ENCODE peak calls at places on chromosomes 6 and 20, in nine cellular contexts. One of them, this sample, is unnamed.

GRCh38 chr6:117167520-117168271 is 97.7 kb upstream of the VGLL2 start:
- DNase-seq in psoas muscle: peak; percentile 37
- DNase-seq in cardiac muscle cell: no peak
- DNase-seq in heart left ventricle: no peak
- DNase-seq in mesenchymal stem cell: peak; percentile 80
- DNase-seq in upper lobe of right lung: no peak
- DNase-seq in ascending aorta: no peak
- DNase-seq in body of pancreas: peak; percentile 19
- DNase-seq in effector memory CD4-positive, alpha-beta T cell: no peak
- DNase-seq in this sample: no peak

GRCh38 chr20:40961686-40962640 is 66.7 kb upstream of the TOP1 start:
- DNase-seq in body of pancreas: no peak
- DNase-seq in cardiac muscle cell: no peak
- DNase-seq in ascending aorta: peak; percentile 40
- DNase-seq in upper lobe of right lung: no peak
- DNase-seq in psoas muscle: no peak
- DNase-seq in heart left ventricle: no peak
- DNase-seq in effector memory CD4-positive, alpha-beta T cell: no peak
- DNase-seq in mesenchymal stem cell: no peak
- DNase-seq in this sample: no peak

GRCh38 chr6:20404641-20405032 is 3.0 kb downstream of the E2F3 start:
- DNase-seq in body of pancreas: peak; percentile 49
- DNase-seq in effector memory CD4-positive, alpha-beta T cell: peak; percentile 40
- DNase-seq in cardiac muscle cell: peak; percentile 73
- DNase-seq in mesenchymal stem cell: peak; percentile 88
- DNase-seq in ascending aorta: no peak
- DNase-seq in upper lobe of right lung: no peak
- DNase-seq in heart left ventricle: peak; percentile 28
- DNase-seq in psoas muscle: no peak
- DNase-seq in this sample: no peak

GRCh38 chr6:115729036-115729435 is 331.7 kb downstream of the FRK start:
- DNase-seq in body of pancreas: no peak
- DNase-seq in heart left ventricle: no peak
- DNase-seq in ascending aorta: no peak
- DNase-seq in effector memory CD4-positive, alpha-beta T cell: no peak
- DNase-seq in psoas muscle: no peak
- DNase-seq in upper lobe of right lung: no peak
- DNase-seq in mesenchymal stem cell: no peak
- DNase-seq in cardiac muscle cell: no peak
- DNase-seq in this sample: no peak

GRCh38 chr6:31007694-31008093 is 2.6 kb upstream of the MUC22 start:
- DNase-seq in heart left ventricle: no peak
- DNase-seq in psoas muscle: no peak
- DNase-seq in cardiac muscle cell: no peak
- DNase-seq in body of pancreas: no peak
- DNase-seq in upper lobe of right lung: no peak
- DNase-seq in ascending aorta: no peak
- DNase-seq in effector memory CD4-positive, alpha-beta T cell: no peak
- DNase-seq in mesenchymal stem cell: peak; percentile 94
- DNase-seq in this sample: no peak

GRCh38 chr20:63642518-63643247 is 10.5 kb downstream of the STMN3 start:
- DNase-seq in effector memory CD4-positive, alpha-beta T cell: no peak
- DNase-seq in heart left ventricle: no peak
- DNase-seq in mesenchymal stem cell: no peak
- DNase-seq in cardiac muscle cell: peak; percentile 22
- DNase-seq in body of pancreas: no peak
- DNase-seq in upper lobe of right lung: no peak
- DNase-seq in ascending aorta: no peak
- DNase-seq in psoas muscle: no peak
- DNase-seq in this sample: no peak

GRCh38 chr6:107075951-107076381 is 39.3 kb downstream of the BEND3 start:
- DNase-seq in upper lobe of right lung: no peak
- DNase-seq in mesenchymal stem cell: no peak
- DNase-seq in body of pancreas: no peak
- DNase-seq in effector memory CD4-positive, alpha-beta T cell: no peak
- DNase-seq in ascending aorta: no peak
- DNase-seq in cardiac muscle cell: no peak
- DNase-seq in heart left ventricle: no peak
- DNase-seq in psoas muscle: no peak
- DNase-seq in this sample: no peak

GRCh38 chr6:75116946-75117345 is 88.9 kb downstream of the COL12A1 start:
- DNase-seq in effector memory CD4-positive, alpha-beta T cell: no peak
- DNase-seq in upper lobe of right lung: no peak
- DNase-seq in heart left ventricle: no peak
- DNase-seq in cardiac muscle cell: no peak
- DNase-seq in psoas muscle: no peak
- DNase-seq in body of pancreas: no peak
- DNase-seq in ascending aorta: no peak
- DNase-seq in mesenchymal stem cell: peak; percentile 40
- DNase-seq in this sample: no peak

GRCh38 chr20:61933951-61934715 is 131.5 kb downstream of the TAF4 start:
- DNase-seq in body of pancreas: no peak
- DNase-seq in ascending aorta: peak; percentile 50
- DNase-seq in mesenchymal stem cell: no peak
- DNase-seq in cardiac muscle cell: no peak
- DNase-seq in upper lobe of right lung: peak; percentile 57
- DNase-seq in effector memory CD4-positive, alpha-beta T cell: no peak
- DNase-seq in psoas muscle: no peak
- DNase-seq in heart left ventricle: peak; percentile 2
- DNase-seq in this sample: no peak

DNA sequence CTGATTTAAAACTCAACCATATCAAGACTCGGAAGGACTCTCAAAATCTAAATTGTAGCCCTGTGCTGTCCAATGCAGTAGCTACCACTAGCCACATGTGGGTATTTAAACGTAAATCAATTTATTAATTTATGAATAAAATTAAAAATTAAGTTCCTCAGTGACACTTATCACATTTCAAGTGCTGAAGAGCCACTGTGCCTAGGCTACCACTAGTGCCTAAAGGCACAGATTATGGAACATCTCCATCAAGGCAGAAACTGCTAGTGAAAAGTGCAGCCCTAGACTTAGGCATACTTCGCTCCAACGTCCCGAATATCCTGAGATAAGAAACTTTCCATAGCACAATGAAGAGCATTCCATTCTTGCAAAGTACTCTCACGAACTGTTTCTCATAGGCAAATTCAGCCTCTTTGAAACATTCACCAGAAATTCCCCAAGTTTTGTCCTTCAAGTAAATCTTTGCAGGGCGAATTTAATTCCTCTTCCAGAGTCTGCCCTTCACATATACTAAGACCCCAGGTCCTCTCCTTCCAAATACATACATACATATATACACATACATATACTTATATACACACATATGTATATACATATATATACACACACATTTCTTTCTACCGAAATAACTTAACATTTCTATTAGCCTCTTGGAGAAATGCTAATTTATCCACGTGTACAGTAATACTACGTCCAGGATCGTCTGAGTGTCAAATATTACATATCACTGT is 1.3 kb downstream of the SUPT3H start:
- DNase-seq in ascending aorta: no peak
- DNase-seq in heart left ventricle: no peak
- DNase-seq in mesenchymal stem cell: peak; percentile 59
- DNase-seq in cardiac muscle cell: peak; percentile 40
- DNase-seq in effector memory CD4-positive, alpha-beta T cell: no peak
- DNase-seq in body of pancreas: no peak
- DNase-seq in upper lobe of right lung: no peak
- DNase-seq in psoas muscle: no peak
- DNase-seq in this sample: no peak
- H3K27ac ChIP-seq in ascending aorta: peak overlapping the region; percentile 90
- H3K27ac ChIP-seq in heart left ventricle: no peak overlapping the region
- H3K27ac ChIP-seq in mesenchymal stem cell: peak overlapping the region; percentile 88
- H3K27ac ChIP-seq in cardiac muscle cell: peak overlapping the region; percentile 96
- H3K27ac ChIP-seq in effector memory CD4-positive, alpha-beta T cell: peak overlapping the region; percentile 84
- H3K27ac ChIP-seq in body of pancreas: peak overlapping the region; percentile 97
- H3K27ac ChIP-seq in upper lobe of right lung: peak overlapping the region; percentile 96
- H3K27ac ChIP-seq in psoas muscle: peak overlapping the region; percentile 96
- H3K27ac ChIP-seq in this sample: no peak overlapping the region

GRCh38 chr20:46145646-46146045 is 27.5 kb downstream of the CD40 start:
- DNase-seq in cardiac muscle cell: no peak
- DNase-seq in mesenchymal stem cell: no peak
- DNase-seq in effector memory CD4-positive, alpha-beta T cell: no peak
- DNase-seq in psoas muscle: no peak
- DNase-seq in upper lobe of right lung: no peak
- DNase-seq in body of pancreas: no peak
- DNase-seq in ascending aorta: no peak
- DNase-seq in heart left ventricle: no peak
- DNase-seq in this sample: no peak

GRCh38 chr20:46144626-46145025 is 26.5 kb downstream of the CD40 start:
- DNase-seq in upper lobe of right lung: no peak
- DNase-seq in effector memory CD4-positive, alpha-beta T cell: no peak
- DNase-seq in ascending aorta: no peak
- DNase-seq in body of pancreas: no peak
- DNase-seq in psoas muscle: no peak
- DNase-seq in mesenchymal stem cell: no peak
- DNase-seq in heart left ventricle: no peak
- DNase-seq in cardiac muscle cell: no peak
- DNase-seq in this sample: no peak

GRCh38 chr20:46150982-46151381 is 32.9 kb downstream of the CD40 start:
- DNase-seq in mesenchymal stem cell: no peak
- DNase-seq in heart left ventricle: no peak
- DNase-seq in effector memory CD4-positive, alpha-beta T cell: no peak
- DNase-seq in body of pancreas: no peak
- DNase-seq in upper lobe of right lung: no peak
- DNase-seq in cardiac muscle cell: no peak
- DNase-seq in ascending aorta: no peak
- DNase-seq in psoas muscle: no peak
- DNase-seq in this sample: no peak

GRCh38 chr20:46151936-46152335 is 33.8 kb downstream of the CD40 start:
- DNase-seq in upper lobe of right lung: no peak
- DNase-seq in cardiac muscle cell: no peak
- DNase-seq in ascending aorta: no peak
- DNase-seq in heart left ventricle: no peak
- DNase-seq in effector memory CD4-positive, alpha-beta T cell: no peak
- DNase-seq in psoas muscle: no peak
- DNase-seq in mesenchymal stem cell: no peak
- DNase-seq in body of pancreas: peak; percentile 14
- DNase-seq in this sample: no peak

DNA sequence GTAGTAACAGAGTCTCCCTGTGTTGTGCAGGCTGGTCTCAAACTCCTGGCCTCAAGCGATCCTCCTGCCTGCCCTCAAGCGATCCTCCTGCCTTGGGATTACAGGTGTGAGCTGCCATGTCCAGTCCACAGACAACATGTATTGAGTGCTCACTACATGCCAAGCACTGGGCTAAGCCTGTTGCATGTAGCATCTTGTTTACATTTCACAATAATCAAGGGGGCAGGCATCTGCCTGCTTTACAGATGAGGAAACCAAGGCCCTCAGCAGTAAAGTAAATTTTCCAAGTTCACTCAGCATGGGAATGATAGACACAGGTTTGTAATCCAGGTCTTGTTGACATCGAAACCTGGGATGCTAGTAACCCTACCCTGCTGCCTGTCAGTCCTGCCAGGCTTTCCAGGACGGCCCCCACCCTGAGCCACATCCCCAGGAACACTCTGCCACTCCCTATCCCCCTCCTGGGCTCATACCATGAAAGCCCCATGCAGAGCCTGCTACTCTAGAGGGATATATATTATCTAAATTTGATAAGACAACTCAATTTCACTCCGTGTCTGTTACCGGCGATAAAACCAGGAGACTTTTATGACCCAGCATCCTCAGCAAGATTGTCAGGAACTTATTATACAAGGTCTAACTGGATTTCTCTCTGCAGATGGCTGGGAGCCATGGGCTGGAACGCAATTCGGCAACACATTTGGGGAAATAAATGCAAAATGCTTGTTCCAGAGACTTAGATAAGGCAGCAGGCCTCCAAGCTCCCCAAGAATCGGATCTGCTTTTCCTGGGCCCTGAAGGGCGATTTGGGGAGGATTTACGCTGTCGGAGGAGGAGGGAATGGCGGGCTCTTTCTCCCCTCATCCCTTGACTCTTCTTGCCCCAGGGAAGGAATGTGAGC is 30.4 kb downstream of the CD40 start:
- DNase-seq in heart left ventricle: no peak
- DNase-seq in psoas muscle: no peak
- DNase-seq in mesenchymal stem cell: no peak
- DNase-seq in ascending aorta: no peak
- DNase-seq in cardiac muscle cell: no peak
- DNase-seq in upper lobe of right lung: no peak
- DNase-seq in effector memory CD4-positive, alpha-beta T cell: no peak
- DNase-seq in body of pancreas: no peak
- DNase-seq in this sample: no peak
- H3K4me1 ChIP-seq in heart left ventricle: no peaks in the 10 kb centered on the region
- H3K4me1 ChIP-seq in psoas muscle: no peaks in the 10 kb centered on the region
- H3K4me1 ChIP-seq in mesenchymal stem cell: no peaks in the 10 kb centered on the region
- H3K4me1 ChIP-seq in ascending aorta: no peaks in the 10 kb centered on the region
- H3K4me1 ChIP-seq in cardiac muscle cell: no peaks in the 10 kb centered on the region
- H3K4me1 ChIP-seq in upper lobe of right lung: no peaks in the 10 kb centered on the region
- H3K4me1 ChIP-seq in effector memory CD4-positive, alpha-beta T cell: no peaks in the 10 kb centered on the region
- H3K4me1 ChIP-seq in body of pancreas: no peaks in the 10 kb centered on the region
- H3K4me1 ChIP-seq in this sample: no peaks in the 10 kb centered on the region

GRCh38 chr20:56271974-56272373 is 23.4 kb downstream of the MC3R start:
- DNase-seq in effector memory CD4-positive, alpha-beta T cell: no peak
- DNase-seq in cardiac muscle cell: no peak
- DNase-seq in heart left ventricle: no peak
- DNase-seq in body of pancreas: no peak
- DNase-seq in ascending aorta: no peak
- DNase-seq in upper lobe of right lung: no peak
- DNase-seq in mesenchymal stem cell: no peak
- DNase-seq in psoas muscle: no peak
- DNase-seq in this sample: no peak
- H3K9me3 ChIP-seq in effector memory CD4-positive, alpha-beta T cell: no peaks in the 10 kb centered on the region
- H3K9me3 ChIP-seq in cardiac muscle cell: no peaks in the 10 kb centered on the region
- H3K9me3 ChIP-seq in heart left ventricle: no peaks in the 10 kb centered on the region
- H3K9me3 ChIP-seq in body of pancreas: no peaks in the 10 kb centered on the region
- H3K9me3 ChIP-seq in ascending aorta: no peaks in the 10 kb centered on the region
- H3K9me3 ChIP-seq in upper lobe of right lung: no peaks in the 10 kb centered on the region
- H3K9me3 ChIP-seq in mesenchymal stem cell: no peaks in the 10 kb centered on the region
- H3K9me3 ChIP-seq in psoas muscle: no peaks in the 10 kb centered on the region
- H3K9me3 ChIP-seq in this sample: no peaks in the 10 kb centered on the region

GRCh38 chr6:41714556-41715273 is 20.7 kb downstream of the TFEB start:
- DNase-seq in cardiac muscle cell: no peak
- DNase-seq in effector memory CD4-positive, alpha-beta T cell: no peak
- DNase-seq in upper lobe of right lung: no peak
- DNase-seq in body of pancreas: no peak
- DNase-seq in psoas muscle: no peak
- DNase-seq in ascending aorta: no peak
- DNase-seq in mesenchymal stem cell: no peak
- DNase-seq in heart left ventricle: no peak
- DNase-seq in this sample: peak; percentile 49
- H3K27ac ChIP-seq in cardiac muscle cell: peak overlapping the region; percentile 36
- H3K27ac ChIP-seq in effector memory CD4-positive, alpha-beta T cell: no peak overlapping the region
- H3K27ac ChIP-seq in upper lobe of right lung: no peak overlapping the region
- H3K27ac ChIP-seq in body of pancreas: no peak overlapping the region
- H3K27ac ChIP-seq in psoas muscle: peak overlapping the region; percentile 88
- H3K27ac ChIP-seq in ascending aorta: peak overlapping the region; percentile 34
- H3K27ac ChIP-seq in mesenchymal stem cell: no peak overlapping the region
- H3K27ac ChIP-seq in heart left ventricle: no peak overlapping the region
- H3K27ac ChIP-seq in this sample: peak overlapping the region; percentile 61

GRCh38 chr20:14410869-14411555 is 73.6 kb upstream of the FLRT3 start:
- DNase-seq in body of pancreas: peak; percentile 17
- DNase-seq in effector memory CD4-positive, alpha-beta T cell: no peak
- DNase-seq in upper lobe of right lung: no peak
- DNase-seq in mesenchymal stem cell: no peak
- DNase-seq in ascending aorta: no peak
- DNase-seq in cardiac muscle cell: no peak
- DNase-seq in psoas muscle: no peak
- DNase-seq in heart left ventricle: no peak
- DNase-seq in this sample: no peak
- H3K4me1 ChIP-seq in body of pancreas: peaks cover 8% of the 10 kb centered on the region
- H3K4me1 ChIP-seq in effector memory CD4-positive, alpha-beta T cell: no peaks in the 10 kb centered on the region
- H3K4me1 ChIP-seq in upper lobe of right lung: no peaks in the 10 kb centered on the region
- H3K4me1 ChIP-seq in mesenchymal stem cell: no peaks in the 10 kb centered on the region
- H3K4me1 ChIP-seq in ascending aorta: no peaks in the 10 kb centered on the region
- H3K4me1 ChIP-seq in cardiac muscle cell: peaks cover 19% of the 10 kb centered on the region
- H3K4me1 ChIP-seq in psoas muscle: no peaks in the 10 kb centered on the region
- H3K4me1 ChIP-seq in heart left ventricle: no peaks in the 10 kb centered on the region
- H3K4me1 ChIP-seq in this sample: no peaks in the 10 kb centered on the region

GRCh38 chr6:36155662-36156061 is 25.3 kb downstream of the MAPK13 start:
- DNase-seq in heart left ventricle: no peak
- DNase-seq in mesenchymal stem cell: no peak
- DNase-seq in body of pancreas: no peak
- DNase-seq in cardiac muscle cell: no peak
- DNase-seq in ascending aorta: no peak
- DNase-seq in effector memory CD4-positive, alpha-beta T cell: no peak
- DNase-seq in upper lobe of right lung: no peak
- DNase-seq in psoas muscle: no peak
- DNase-seq in this sample: no peak
- H3K9me3 ChIP-seq in heart left ventricle: no peaks in the 10 kb centered on the region
- H3K9me3 ChIP-seq in mesenchymal stem cell: peaks cover 27% of the 10 kb centered on the region
- H3K9me3 ChIP-seq in body of pancreas: no peaks in the 10 kb centered on the region
- H3K9me3 ChIP-seq in cardiac muscle cell: no peaks in the 10 kb centered on the region
- H3K9me3 ChIP-seq in ascending aorta: no peaks in the 10 kb centered on the region
- H3K9me3 ChIP-seq in effector memory CD4-positive, alpha-beta T cell: no peaks in the 10 kb centered on the region
- H3K9me3 ChIP-seq in upper lobe of right lung: no peaks in the 10 kb centered on the region
- H3K9me3 ChIP-seq in psoas muscle: no peaks in the 10 kb centered on the region
- H3K9me3 ChIP-seq in this sample: no peaks in the 10 kb centered on the region

This sample was measured in right cardiac atrium.